ENCODE peak calls at places on chromosome 6, in ten cellular contexts. M is aorta; G is activated CD4-positive, alpha-beta T cell treated with anti-CD3 and anti-CD28 coated beads for 4 hours; R is AG08395; S is fibroblast of lung; Y is bronchial epithelial cell; L is left cardiac atrium; I is esophagus squamous epithelium; D is fibroblast of the aortic adventitia; W is neural crest cell. Z is an unnamed sample.

GRCh38 chr6:39050453-39051112 is 2.0 kb downstream of the GLP1R start:
- DNase-seq in M (no peak), G (no peak), R (no peak), S (no peak), Y (peak; percentile 37), L (no peak), I (no peak), D (no peak), W (no peak), Z (peak; percentile 30)

GRCh38 chr6:88238065-88238464 is 71.9 kb upstream of the CNR1 start:
- DNase-seq in M (no peak), G (no peak), R (no peak), S (peak; percentile 4), Y (peak; percentile 39), L (no peak), I (no peak), D (no peak), W (no peak), Z (no peak)

GRCh38 chr6:32047084-32047478 is 8.9 kb downstream of the CYP21A2 start:
- DNase-seq in M (peak; percentile 75), G (no peak), R (peak; percentile 58), S (peak; percentile 47), Y (no peak), L (peak; percentile 82), I (no peak), D (peak; percentile 68), W (no peak), Z (no peak)

GRCh38 chr6:85749236-85749635 is 106.5 kb upstream of the SYNCRIP start:
- DNase-seq in M (no peak), G (no peak), R (no peak), S (no peak), Y (no peak), L (no peak), I (no peak), D (no peak), W (no peak), Z (no peak)

GRCh38 chr6:2746557-2747061 is 4.1 kb downstream of the MYLK4 start:
- DNase-seq in M (no peak), G (no peak), R (no peak), S (no peak), Y (no peak), L (no peak), I (no peak), D (no peak), W (no peak), Z (no peak)

GRCh38 chr6:45969026-45969425 is 46.6 kb downstream of the CLIC5 start:
- DNase-seq in M (no peak), G (no peak), R (no peak), S (no peak), Y (no peak), L (no peak), I (no peak), D (no peak), W (no peak), Z (no peak)

GRCh38 chr6:147061152-147061551 is 143.1 kb upstream of the STXBP5 start:
- DNase-seq in M (no peak), G (no peak), R (no peak), S (no peak), Y (no peak), L (no peak), I (no peak), D (no peak), W (no peak), Z (no peak)

GRCh38 chr6:17269840-17270239 is 11.3 kb upstream of the RBM24 start:
- DNase-seq in M (no peak), G (no peak), R (no peak), S (peak; percentile 89), Y (peak; percentile 8), L (no peak), I (no peak), D (peak; percentile 28), W (no peak), Z (no peak)

GRCh38 chr6:63923139-63923739 is 287.6 kb downstream of the PHF3 start:
- DNase-seq in M (no peak), G (no peak), R (peak; percentile 38), S (peak; percentile 25), Y (peak; percentile 41), L (no peak), I (no peak), D (peak; percentile 61), W (no peak), Z (no peak)

GRCh38 chr6:20605581-20605980 is 71.3 kb downstream of the CDKAL1 start:
- DNase-seq in M (no peak), G (no peak), R (peak; percentile 17), S (peak; percentile 78), Y (peak; percentile 13), L (no peak), I (no peak), D (peak; percentile 64), W (no peak), Z (no peak)

GRCh38 chr6:123007885-123008284 is 11.8 kb downstream of the CLVS2 start:
- DNase-seq in M (no peak), G (no peak), R (no peak), S (no peak), Y (no peak), L (no peak), I (no peak), D (no peak), W (no peak), Z (no peak)

GRCh38 chr6:27814665-27815424 is 97.4 kb downstream of the OR2B2 start:
- DNase-seq in M (peak; percentile 79), G (peak; percentile 80), R (peak; percentile 87), S (peak; percentile 94), Y (peak; percentile 90), L (peak; percentile 65), I (no peak), D (peak; percentile 98), W (peak; percentile 50), Z (peak; percentile 83)

Z was measured in activated effector memory CD4-positive, alpha-beta T cell treated with anti-CD3 and anti-CD28 coated beads, Interleukin-2, amount 50 U/mL, for 16 hours.